ENCODE peak calls at places on chromosomes 3 and 15, in five cellular contexts. N is Calu3, J is T-helper 9 cell, K is posterior cingulate gyrus, Y is heart left ventricle. H is an unnamed sample.

GRCh38 chr3:15317164-15317477 is 15.3 kb downstream of the SH3BP5 start:
- DNase-seq in J (no peak), N (no peak), K (no peak), Y (no peak), H (no peak)

GRCh38 chr3:29186131-29186599 is 94.7 kb upstream of the RBMS3 start:
- DNase-seq in K (no peak), Y (no peak), J (no peak), N (no peak), H (no peak)

GRCh38 chr3:107421170-107421792 is 44.0 kb downstream of the CCDC54 start:
- DNase-seq in Y (no peak), N (peak), K (no peak), J (no peak), H (peak)

GRCh38 chr15:99925661-99926461 is 192.6 kb upstream of the LYSMD4 start:
- DNase-seq in K (peak), Y (peak), J (peak), N (peak), H (peak)

GRCh38 chr3:172153335-172153861 is 114.0 kb downstream of the FNDC3B start:
- DNase-seq in K (peak), Y (peak), J (peak), N (peak), H (no peak)

GRCh38 chr15:68764090-68764489 is 56.6 kb downstream of the ANP32A start:
- DNase-seq in J (no peak), N (no peak), K (no peak), Y (no peak), H (no peak)

GRCh38 chr3:32882603-32883025 is 64.8 kb downstream of the TRIM71 start:
- DNase-seq in K (no peak), Y (no peak), N (no peak), J (no peak), H (no peak)

GRCh38 chr15:55741592-55742497 is 1.1 kb downstream of the PRTG start:
- DNase-seq in J (no peak), Y (no peak), K (no peak), N (peak), H (peak)

GRCh38 chr3:41267975-41268640 is 68.8 kb downstream of the CTNNB1 start:
- DNase-seq in J (no peak), N (peak), K (no peak), Y (no peak), H (peak)

GRCh38 chr15:85690546-85691226 is 104.0 kb downstream of the KLHL25 start:
- DNase-seq in J (no peak), Y (no peak), K (no peak), N (no peak), H (no peak)

GRCh38 chr15:55742498-55742926 is 440 bp downstream of the PRTG start:
- DNase-seq in Y (peak), N (peak), K (peak), J (no peak), H (peak)

GRCh38 chr3:45105855-45106655 is 40.1 kb downstream of the CDCP1 start:
- DNase-seq in J (peak), K (no peak), N (no peak), Y (no peak), H (no peak)

GRCh38 chr3:101732240-101732641 is 7.8 kb downstream of the CEP97 start:
- DNase-seq in K (no peak), Y (no peak), N (no peak), J (no peak), H (no peak)

GRCh38 chr3:30952786-30953185 is 58.3 kb upstream of the GADL1 start:
- DNase-seq in K (no peak), J (no peak), N (no peak), Y (no peak), H (no peak)

GRCh38 chr15:31752363-31752762 is 278.0 kb upstream of the CHRNA7 start:
- DNase-seq in Y (no peak), J (no peak), K (no peak), N (no peak), H (no peak)

GRCh38 chr3:11370134-11370533 is 97.9 kb downstream of the ATG7 start:
- DNase-seq in N (no peak), Y (no peak), K (no peak), J (no peak), H (no peak)

GRCh38 chr3:172595648-172596393 is 72.6 kb upstream of the TNFSF10 start:
- DNase-seq in K (no peak), N (peak), Y (no peak), J (no peak), H (peak)

GRCh38 chr3:41053220-41053619 is 146.1 kb upstream of the CTNNB1 start:
- DNase-seq in N (no peak), K (no peak), Y (no peak), J (no peak), H (no peak)

GRCh38 chr15:99712415-99712814 is 20.8 kb downstream of the LYSMD4 start:
- DNase-seq in N (no peak), K (no peak), J (no peak), Y (no peak), H (no peak)

GRCh38 chr15:40003491-40003916 is 35.5 kb downstream of the SRP14 start:
- DNase-seq in Y (no peak), K (no peak), J (no peak), N (no peak), H (peak)

GRCh38 chr3:132311860-132312259 is 5.3 kb upstream of the ACP3 start:
- DNase-seq in Y (no peak), J (no peak), K (no peak), N (no peak), H (no peak)